ENCODE peak calls at places on chromosomes 6 and 20, in five cellular contexts. V is H1, D is neuronal stem cell, S is IMR-90, Q is mesenchymal stem cell. Z is an unnamed sample.

GRCh38 chr20:36779656-36780025 is 6.1 kb upstream of the DSN1 start:
- DNase-seq in V (no peak), D (no peak), S (no peak), Q (peak), Z (peak)

GRCh38 chr6:63805808-63806572 is 170.4 kb downstream of the PHF3 start:
- DNase-seq in V (no peak), D (no peak), S (peak), Q (peak), Z (no peak)

GRCh38 chr6:166678426-166678825 is 51.4 kb upstream of the RPS6KA2 start:
- DNase-seq in V (no peak), D (no peak), S (peak), Q (peak), Z (no peak)

GRCh38 chr20:10250902-10251301 is 32.3 kb downstream of the SNAP25 start:
- DNase-seq in V (no peak), D (no peak), S (no peak), Q (no peak), Z (no peak)

GRCh38 chr6:166058064-166058739 is 109.4 kb downstream of the TBXT start:
- DNase-seq in V (no peak), D (peak), S (peak), Q (peak), Z (no peak)

GRCh38 chr6:138600726-138601125 is 101.4 kb upstream of the NHSL1 start:
- DNase-seq in V (no peak), D (no peak), S (peak), Q (no peak), Z (no peak)

GRCh38 chr6:47042238-47042843 is at the start of gene ADGRF1:
- DNase-seq in V (no peak), D (no peak), S (no peak), Q (no peak), Z (no peak)

GRCh38 chr6:140001851-140002301 is 627.4 kb upstream of the CITED2 start:
- DNase-seq in V (no peak), D (no peak), S (peak), Q (no peak), Z (no peak)

GRCh38 chr6:31736026-31736767 is at the start of gene CLIC1:
- DNase-seq in V (peak), D (peak), S (peak), Q (peak), Z (peak)

DNA sequence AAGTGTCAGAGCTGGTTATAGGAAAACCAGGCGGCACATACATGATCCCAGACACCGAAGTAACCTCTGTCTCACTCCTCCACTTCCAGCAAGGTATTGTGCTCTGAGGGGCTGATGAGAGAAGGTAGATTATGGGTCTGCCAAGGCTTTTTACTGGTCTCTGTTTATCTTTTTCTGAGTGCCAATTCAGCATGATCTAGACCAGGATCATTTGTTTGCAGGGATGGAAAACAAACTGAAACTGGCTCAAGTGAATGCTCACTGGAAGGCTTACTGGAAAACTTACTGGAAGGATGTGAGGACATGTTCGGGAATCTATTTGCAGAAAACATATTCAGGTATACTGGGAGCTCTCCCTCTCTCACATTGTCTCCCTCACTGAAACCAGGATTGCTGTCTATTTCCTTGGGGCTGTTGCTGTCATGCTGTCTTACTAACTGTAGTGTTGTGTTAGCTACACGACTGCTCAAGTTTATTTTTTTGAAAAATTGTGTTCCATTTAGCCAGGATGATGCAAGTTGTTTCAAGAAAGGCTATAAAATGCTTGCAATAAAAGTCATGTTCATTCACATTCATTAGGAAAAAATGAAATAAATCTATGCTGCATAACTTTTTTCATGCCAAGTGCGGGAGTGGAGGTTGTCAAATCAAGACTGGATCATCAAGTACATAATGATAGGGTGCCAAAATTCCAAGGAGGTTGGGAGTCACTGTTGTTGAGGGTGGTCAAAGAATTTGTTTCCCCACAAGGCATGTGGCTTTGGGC is 37.0 kb downstream of the KLHL31 start:
- DNase-seq in V (no peak), D (no peak), S (peak), Q (no peak), Z (no peak)
- H3K4ac ChIP-seq in V (no peak), D (no peak), S (peak), Q (no peak), Z (no peak)

GRCh38 chr6:72739368-72739779 is 117.5 kb downstream of the KCNQ5 start:
- DNase-seq in V (no peak), D (no peak), S (no peak), Q (no peak), Z (no peak)
- H4K91ac ChIP-seq in V (no peak), D (no peak), S (no peak), Q (no peak), Z (no peak)

GRCh38 chr6:141426400-141426980 is 706.2 kb upstream of the GJE1 start:
- DNase-seq in V (no peak), D (no peak), S (no peak), Q (no peak), Z (no peak)

GRCh38 chr6:141415896-141416295 is 716.8 kb upstream of the GJE1 start:
- DNase-seq in V (no peak), D (no peak), S (peak), Q (no peak), Z (no peak)

GRCh38 chr6:141418076-141418475 is 714.6 kb upstream of the GJE1 start:
- DNase-seq in V (no peak), D (no peak), S (no peak), Q (no peak), Z (no peak)

DNA sequence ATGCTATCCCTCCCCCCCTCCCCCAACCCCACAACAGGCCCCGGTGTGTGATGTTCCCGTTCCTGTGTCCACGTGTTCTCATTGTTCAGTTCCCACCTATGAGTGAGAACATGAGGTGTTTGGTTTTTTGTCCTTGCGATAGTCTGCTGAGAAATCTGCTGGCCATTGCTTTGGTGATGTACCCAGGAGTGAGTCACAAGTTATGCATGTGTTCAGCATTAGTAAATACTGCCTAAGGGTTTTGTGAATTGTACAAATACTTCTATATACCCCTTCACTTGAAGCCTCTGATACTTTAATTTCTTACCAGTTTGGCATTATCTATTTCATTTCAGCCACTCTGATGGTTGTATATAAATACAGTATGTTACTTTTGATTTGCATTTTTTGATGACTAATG is 711.3 kb upstream of the GJE1 start:
- DNase-seq in V (no peak), D (no peak), S (peak), Q (peak), Z (no peak)
- H2AFZ ChIP-seq in V (no peak), D (no peak), S (no peak), Q (no peak), Z (no peak)

GRCh38 chr6:8059129-8059528 is 5.1 kb downstream of the BLOC1S5 start:
- DNase-seq in V (no peak), D (no peak), S (peak), Q (peak), Z (no peak)
- H3K4ac ChIP-seq in V (no peak), D (no peak), S (no peak), Q (no peak), Z (no peak)

DNA sequence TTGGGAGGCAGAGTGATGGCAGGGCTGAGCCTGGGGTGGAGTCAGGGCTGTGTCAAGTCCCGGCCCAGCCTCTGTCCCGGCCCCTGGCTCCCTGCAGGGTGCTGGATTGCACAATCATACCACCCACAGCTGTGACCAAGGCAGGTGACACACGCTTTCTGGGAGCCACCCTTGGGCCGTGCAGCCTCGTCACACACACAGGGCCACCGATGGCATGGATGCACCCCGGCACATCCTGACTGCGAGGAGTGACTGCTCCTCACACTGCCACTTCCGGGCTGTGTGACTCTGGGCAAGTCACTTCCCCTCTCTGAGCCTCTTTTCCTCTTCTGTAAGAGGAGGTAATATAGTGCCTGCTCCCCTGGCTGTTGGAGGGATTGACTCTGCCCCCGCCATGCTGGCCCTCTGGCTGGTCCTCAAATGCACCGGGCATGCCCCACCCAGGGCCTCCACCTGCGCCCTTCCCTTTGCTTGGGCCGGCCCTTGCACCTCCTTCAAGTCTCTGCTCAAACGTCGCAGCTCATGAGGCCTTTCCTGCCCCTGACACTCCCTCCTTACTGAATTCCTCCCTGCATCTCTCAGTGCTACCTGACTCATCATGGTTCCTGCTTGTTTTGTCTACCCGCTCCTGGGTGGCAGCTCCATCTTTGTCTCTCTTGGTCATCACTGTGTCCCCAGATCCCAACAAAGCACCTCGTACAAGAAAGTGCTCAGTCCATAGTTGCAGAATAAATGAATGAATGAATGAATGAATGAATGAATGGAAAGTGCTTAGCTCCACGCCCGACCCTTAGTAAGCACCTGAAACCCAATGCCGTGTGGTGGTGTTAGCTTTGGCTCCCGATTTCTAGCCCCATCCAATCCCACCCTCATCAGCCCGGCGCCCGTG is 93.5 kb downstream of the CEBPB start:
- DNase-seq in V (no peak), D (no peak), S (peak), Q (peak), Z (no peak)
- H4K91ac ChIP-seq in V (no peak), D (no peak), S (peak), Q (peak), Z (no peak)

GRCh38 chr20:5657190-5657872 is 92.9 kb upstream of the SHLD1 start:
- DNase-seq in V (no peak), D (no peak), S (peak), Q (peak), Z (no peak)
- H2AFZ ChIP-seq in V (peak), D (peak), S (peak), Q (no peak), Z (no peak)

GRCh38 chr20:32772046-32772445 is 9.9 kb downstream of the DNMT3B start:
- DNase-seq in V (no peak), D (no peak), S (no peak), Q (no peak), Z (no peak)
- H3K4ac ChIP-seq in V (no peak), D (no peak), S (no peak), Q (no peak), Z (no peak)

GRCh38 chr20:46688151-46689081 is 828 bp downstream of the TP53RK start:
- DNase-seq in V (no peak), D (no peak), S (peak), Q (peak), Z (no peak)

GRCh38 chr20:46683939-46684750 is 5.1 kb downstream of the TP53RK start:
- DNase-seq in V (no peak), D (peak), S (peak), Q (peak), Z (peak)

GRCh38 chr20:46689754-46690085 is 476 bp upstream of the TP53RK start:
- DNase-seq in V (no peak), D (no peak), S (no peak), Q (no peak), Z (no peak)

GRCh38 chr20:46690219-46691111 is 1.2 kb upstream of the TP53RK start:
- DNase-seq in V (no peak), D (no peak), S (peak), Q (peak), Z (no peak)

DNA sequence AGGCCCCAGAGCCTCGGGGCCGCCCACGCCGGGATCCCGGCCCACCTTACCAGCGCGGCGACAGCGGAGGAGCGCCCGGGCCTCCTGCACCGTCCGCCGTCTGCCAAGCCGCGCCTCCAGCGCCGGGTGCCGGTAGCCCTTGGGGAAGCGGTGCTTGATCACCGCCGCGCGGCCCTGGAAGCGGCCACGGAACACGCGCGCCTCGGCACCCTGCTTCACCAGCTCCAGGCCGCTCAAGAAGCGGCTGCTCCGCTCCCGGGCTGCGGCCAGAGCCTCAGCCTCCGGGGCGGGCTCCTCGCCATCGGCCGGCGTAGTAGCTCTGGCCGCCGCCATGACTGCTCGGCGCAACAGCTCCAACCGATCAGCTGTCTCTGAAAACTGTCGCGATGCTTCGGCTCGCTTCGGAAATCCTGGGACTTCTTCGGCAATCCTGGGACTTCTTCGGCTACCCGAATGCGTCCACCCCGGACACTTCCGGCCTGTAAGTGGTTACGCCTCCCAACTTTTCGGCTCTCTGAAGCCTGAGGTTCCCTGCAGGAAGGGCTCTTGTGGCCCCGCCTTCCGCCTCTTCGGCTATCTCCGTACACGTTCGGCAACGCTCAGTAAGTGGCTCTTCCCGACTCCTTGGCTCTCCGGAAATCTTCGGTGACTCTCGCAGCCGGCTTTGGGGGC is at the start of gene TP53RK:
- DNase-seq in V (peak), D (peak), S (peak), Q (peak), Z (peak)
- H4K91ac ChIP-seq in V (no peak), D (no peak), S (peak), Q (peak), Z (no peak)

DNA sequence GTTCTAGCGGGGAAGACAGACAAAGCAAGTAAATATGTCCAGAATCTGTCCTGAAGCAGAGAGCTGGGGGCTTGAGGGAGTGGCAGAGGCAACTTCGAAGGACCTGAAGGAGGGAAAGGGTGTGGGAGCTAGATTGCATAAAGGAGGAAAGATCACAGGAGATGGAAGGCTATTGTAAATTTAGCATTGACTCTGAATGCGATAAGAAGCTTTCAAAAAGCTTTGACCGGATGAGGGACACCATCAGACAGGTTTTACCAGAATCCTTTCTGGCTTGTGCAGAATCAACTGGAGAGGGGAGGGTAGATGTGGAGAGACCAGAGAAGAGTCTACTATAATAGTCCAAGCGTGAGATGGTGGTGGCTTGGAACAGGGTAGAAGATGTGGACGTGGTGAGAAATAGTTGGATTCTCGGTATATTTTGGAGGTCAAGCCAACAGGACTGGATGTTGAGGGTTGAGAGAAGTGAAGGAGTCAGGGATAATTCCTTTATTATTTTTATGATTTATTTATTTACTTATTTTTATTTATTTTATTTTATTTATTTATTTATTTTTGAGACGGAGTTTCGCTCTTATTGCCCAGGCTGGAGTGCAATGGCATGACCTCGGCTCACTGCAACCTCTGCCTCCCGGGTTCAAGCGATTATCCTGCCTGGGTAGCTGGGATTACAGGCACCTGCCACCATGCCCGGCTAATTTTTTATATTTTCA is 19.9 kb upstream of the RIPOR3 start:
- DNase-seq in V (no peak), D (no peak), S (no peak), Q (no peak), Z (no peak)
- H2AFZ ChIP-seq in V (peak), D (no peak), S (peak), Q (no peak), Z (no peak)

DNA sequence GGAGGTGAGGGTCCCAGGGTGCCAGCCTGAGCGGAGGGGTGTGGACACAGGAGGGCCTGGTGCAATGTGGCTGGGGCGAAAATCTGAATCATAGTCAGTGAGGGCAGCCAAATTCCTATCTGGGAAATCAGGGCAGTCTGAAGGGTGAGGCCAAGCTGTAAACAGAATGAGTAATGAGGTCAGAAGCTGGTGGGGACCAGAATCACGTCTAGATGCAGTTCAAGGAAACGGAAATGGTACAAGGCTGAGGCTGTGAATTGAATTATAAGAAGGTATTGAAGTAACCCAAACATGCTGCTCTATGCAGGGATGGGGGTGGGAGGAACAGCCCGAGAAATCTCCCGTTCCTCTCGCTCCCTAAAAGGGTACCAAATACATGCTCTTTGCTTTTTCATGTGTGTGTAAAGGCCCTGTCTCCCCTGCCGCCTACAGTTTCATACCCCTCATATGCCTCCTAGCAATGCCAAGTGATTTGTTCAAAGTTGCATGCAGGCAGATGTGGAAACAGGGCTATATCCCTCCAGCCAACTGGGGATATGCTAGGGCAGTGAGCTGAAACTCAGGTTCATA is 35.2 kb upstream of the PIM1 start:
- DNase-seq in V (no peak), D (no peak), S (peak), Q (peak), Z (no peak)
- H3K4ac ChIP-seq in V (no peak), D (no peak), S (peak), Q (peak), Z (no peak)